ENCODE peak calls at places on chromosomes 1 and 21, in nine cellular contexts. L is mesenchymal stem cell; W is IMR-90; Q is uterus; C is pancreas; V is BE2C; K is right cardiac atrium; S is CD8-positive, alpha-beta memory T cell; J is esophagus muscularis mucosa. Y is an unnamed sample.

GRCh38 chr1:223831755-223832636 is 13.8 kb downstream of the TP53BP2 start:
- DNase-seq in J (no peak), L (peak; percentile 72), W (peak; percentile 88), V (no peak), Q (no peak), S (no peak), C (no peak), K (no peak), Y (no peak)

GRCh38 chr1:2046225-2046917 is 3.8 kb upstream of the PRKCZ start:
- DNase-seq in L (peak; percentile 18), K (peak; percentile 76), W (no peak), C (peak; percentile 94), Q (no peak), J (no peak), V (peak; percentile 78), S (no peak), Y (no peak)

GRCh38 chr1:5994713-5995621 is 2.7 kb upstream of the NPHP4 start:
- DNase-seq in C (peak; percentile 46), W (no peak), K (peak; percentile 54), Q (no peak), J (no peak), S (peak; percentile 81), V (no peak), L (no peak), Y (no peak)

GRCh38 chr1:228446849-228447248 is 30.2 kb upstream of the TRIM17 start:
- DNase-seq in J (no peak), L (no peak), S (no peak), W (no peak), Q (no peak), K (no peak), V (no peak), C (no peak), Y (no peak)

GRCh38 chr1:231395051-231395995 is 26.8 kb downstream of the EGLN1 start:
- DNase-seq in W (peak; percentile 98), V (no peak), C (no peak), Q (peak; percentile 22), L (peak; percentile 98), S (no peak), K (no peak), J (no peak), Y (no peak)

GRCh38 chr1:224761245-224761644 is 145.1 kb downstream of the CNIH3 start:
- DNase-seq in Q (no peak), W (no peak), J (no peak), S (no peak), V (no peak), C (no peak), L (no peak), K (no peak), Y (no peak)

GRCh38 chr21:36788116-36788515 is 89.2 kb downstream of the SIM2 start:
- DNase-seq in S (no peak), Q (no peak), J (no peak), C (no peak), W (no peak), K (no peak), V (no peak), L (peak; percentile 31), Y (no peak)

GRCh38 chr1:151822404-151822803 is 9.2 kb downstream of the RORC start:
- DNase-seq in K (peak; percentile 11), V (no peak), W (no peak), Q (no peak), C (no peak), L (no peak), S (no peak), J (no peak), Y (no peak)

GRCh38 chr1:24866211-24867063 is 63.6 kb downstream of the RUNX3 start:
- DNase-seq in C (no peak), V (no peak), W (no peak), J (peak; percentile 88), S (no peak), L (no peak), Q (no peak), K (no peak), Y (no peak)

GRCh38 chr21:14526199-14526598 is 19.9 kb downstream of the SAMSN1 start:
- DNase-seq in S (no peak), J (no peak), V (no peak), L (no peak), K (no peak), W (no peak), C (no peak), Q (no peak), Y (no peak)

GRCh38 chr1:44113095-44113609 is 5.5 kb upstream of the KLF17 start:
- DNase-seq in K (no peak), S (no peak), Q (no peak), J (peak; percentile 37), L (no peak), C (no peak), V (no peak), W (no peak), Y (no peak)

GRCh38 chr21:15651172-15651571 is 78.6 kb upstream of the USP25 start:
- DNase-seq in L (no peak), V (no peak), C (no peak), W (no peak), J (no peak), K (no peak), S (no peak), Q (no peak), Y (no peak)

GRCh38 chr1:117049857-117050256 is 10.3 kb upstream of the TTF2 start:
- DNase-seq in V (no peak), K (no peak), J (no peak), W (no peak), Q (no peak), C (no peak), L (no peak), S (no peak), Y (no peak)

GRCh38 chr21:32370971-32371766 is 21.6 kb downstream of the URB1 start:
- DNase-seq in L (no peak), W (peak; percentile 49), Q (no peak), J (no peak), C (no peak), S (no peak), V (no peak), K (no peak), Y (no peak)

GRCh38 chr1:115301438-115302020 is 36.5 kb downstream of the NGF start:
- DNase-seq in V (no peak), C (no peak), Q (no peak), K (no peak), J (no peak), W (no peak), S (no peak), L (no peak), Y (no peak)

GRCh38 chr1:162548170-162548569 is 13.4 kb upstream of the UAP1 start:
- DNase-seq in Q (peak; percentile 62), J (no peak), C (no peak), V (no peak), L (no peak), W (peak; percentile 54), K (peak; percentile 67), S (no peak), Y (no peak)

GRCh38 chr1:71502026-71502425 is 421.2 kb upstream of the ZRANB2 start:
- DNase-seq in L (no peak), Q (no peak), K (no peak), W (no peak), S (no peak), J (no peak), C (no peak), V (no peak), Y (no peak)

GRCh38 chr1:15207829-15208429 is 39.1 kb upstream of the FHAD1 start:
- DNase-seq in S (no peak), C (no peak), J (no peak), Q (no peak), W (no peak), L (no peak), V (no peak), K (no peak), Y (no peak)

GRCh38 chr1:234584926-234585325 is 25.1 kb downstream of the IRF2BP2 start:
- DNase-seq in K (peak; percentile 75), C (no peak), L (peak; percentile 42), V (peak; percentile 46), Q (no peak), S (no peak), W (no peak), J (peak; percentile 89), Y (peak; percentile 80)

GRCh38 chr1:58942759-58943191 is 158.9 kb upstream of the JUN start:
- DNase-seq in J (no peak), W (no peak), V (no peak), L (no peak), C (no peak), Q (no peak), S (no peak), K (no peak), Y (no peak)
- H3K4me1 ChIP-seq in J (peaks cover 16% of the 10 kb centered on the region), W (no peaks in the 10 kb centered on the region), V (no peaks in the 10 kb centered on the region), L (peaks cover 3% of the 10 kb centered on the region), C (peaks cover 21% of the 10 kb centered on the region), Q (no peaks in the 10 kb centered on the region), S (peaks cover 61% of the 10 kb centered on the region), K (no peaks in the 10 kb centered on the region), Y (no peaks in the 10 kb centered on the region)

GRCh38 chr1:200899954-200900867 is 5.5 kb downstream of the INAVA start:
- DNase-seq in L (no peak), W (no peak), S (no peak), C (no peak), J (no peak), Q (no peak), K (no peak), V (no peak), Y (no peak)

GRCh38 chr1:200899015-200899386 is 4.3 kb downstream of the INAVA start:
- DNase-seq in V (no peak), C (no peak), S (no peak), Q (no peak), K (no peak), W (no peak), L (no peak), J (no peak), Y (no peak)

GRCh38 chr1:200901350-200901749 is 6.7 kb downstream of the INAVA start:
- DNase-seq in L (no peak), C (no peak), Q (no peak), V (no peak), K (no peak), W (no peak), S (no peak), J (no peak), Y (no peak)

GRCh38 chr1:200900877-200901276 is 6.2 kb downstream of the INAVA start:
- DNase-seq in J (no peak), C (no peak), S (no peak), W (no peak), K (no peak), Q (no peak), V (no peak), L (no peak), Y (no peak)

GRCh38 chr1:200899451-200899915 is 4.8 kb downstream of the INAVA start:
- DNase-seq in L (no peak), K (no peak), J (no peak), V (no peak), Q (no peak), S (no peak), C (no peak), W (no peak), Y (no peak)
- H3K4me1 ChIP-seq in L (peaks cover 45% of the 10 kb centered on the region), K (no peaks in the 10 kb centered on the region), J (no peaks in the 10 kb centered on the region), V (no peaks in the 10 kb centered on the region), Q (no peaks in the 10 kb centered on the region), S (no peaks in the 10 kb centered on the region), C (peaks cover 4% of the 10 kb centered on the region), W (no peaks in the 10 kb centered on the region), Y (no peaks in the 10 kb centered on the region)

GRCh38 chr1:155001438-155001687 is 1.2 kb upstream of the ZBTB7B start:
- DNase-seq in C (no peak), K (no peak), L (no peak), V (no peak), Q (no peak), W (no peak), S (no peak), J (no peak), Y (no peak)
- H3K4me1 ChIP-seq in C (peaks cover 34% of the 10 kb centered on the region), K (peaks cover 19% of the 10 kb centered on the region), L (peaks cover 36% of the 10 kb centered on the region), V (peaks cover 10% of the 10 kb centered on the region), Q (no peaks in the 10 kb centered on the region), W (peaks cover 21% of the 10 kb centered on the region), S (peaks cover 37% of the 10 kb centered on the region), J (peaks cover 57% of the 10 kb centered on the region), Y (peaks cover 18% of the 10 kb centered on the region)

GRCh38 chr1:205662791-205663190 is 17.5 kb downstream of the SLC45A3 start:
- DNase-seq in K (no peak), Q (no peak), W (no peak), C (no peak), J (no peak), L (no peak), V (no peak), S (no peak), Y (no peak)
- H3K4me1 ChIP-seq in K (peaks cover 5% of the 10 kb centered on the region), Q (no peaks in the 10 kb centered on the region), W (peaks cover 7% of the 10 kb centered on the region), C (no peaks in the 10 kb centered on the region), J (peaks cover 5% of the 10 kb centered on the region), L (peaks cover 19% of the 10 kb centered on the region), V (no peaks in the 10 kb centered on the region), S (no peaks in the 10 kb centered on the region), Y (peaks cover 4% of the 10 kb centered on the region)

Y was measured in ascending aorta.